ENCODE peak calls at places on chromosomes 1 and 21, in nine cellular contexts. Y is psoas muscle; E is trophoblast cell; G is CD8-positive, alpha-beta memory T cell; F is lung; S is thoracic aorta; J is fibroblast of lung; P is heart left ventricle; W is left ventricle myocardium inferior. R is an unnamed sample. For H3K4me1, the result is how much of the 10 kb centered on the place peaks cover.

GRCh38 chr1:168112673-168113305 is 23.9 kb downstream of the GPR161 start:
- DNase-seq in Y (no peak), E (no peak), G (no peak), F (no peak), S (no peak), J (peak), P (no peak), W (no peak), R (peak)

GRCh38 chr21:32333953-32334673 is 35.5 kb downstream of the MRAP start:
- DNase-seq in Y (no peak), E (no peak), G (no peak), F (no peak), S (no peak), J (no peak), P (no peak), W (no peak), R (peak)

GRCh38 chr1:10074059-10074854 is 41.5 kb downstream of the UBE4B start:
- DNase-seq in Y (no peak), E (peak), G (peak), F (peak), S (peak), J (peak), P (peak), W (no peak), R (no peak)

GRCh38 chr21:46500224-46500861 is 41.7 kb downstream of the DIP2A start:
- DNase-seq in Y (no peak), E (no peak), G (no peak), F (no peak), S (no peak), J (peak), P (no peak), W (no peak), R (no peak)

GRCh38 chr1:66652556-66652955 is 99.7 kb upstream of the DYNLT5 start:
- DNase-seq in Y (no peak), E (no peak), G (no peak), F (no peak), S (no peak), J (no peak), P (no peak), W (no peak), R (no peak)

GRCh38 chr1:41382531-41383090 is 21.4 kb downstream of the FOXO6 start:
- DNase-seq in Y (peak), E (no peak), G (no peak), F (peak), S (no peak), J (no peak), P (peak), W (peak), R (peak)

GRCh38 chr1:178196631-178197030 is 102.7 kb downstream of the RASAL2 start:
- DNase-seq in Y (no peak), E (no peak), G (no peak), F (no peak), S (no peak), J (no peak), P (no peak), W (no peak), R (no peak)

GRCh38 chr1:42952353-42953001 is 6.2 kb downstream of the SLC2A1 start:
- DNase-seq in Y (no peak), E (peak), G (peak), F (no peak), S (no peak), J (no peak), P (no peak), W (no peak), R (no peak)

GRCh38 chr21:40902993-40903392 is 56.0 kb upstream of the DSCAM start:
- DNase-seq in Y (no peak), E (no peak), G (no peak), F (no peak), S (no peak), J (no peak), P (no peak), W (no peak), R (no peak)

GRCh38 chr1:228794173-228794572 is 58.9 kb downstream of the RHOU start:
- DNase-seq in Y (no peak), E (no peak), G (no peak), F (no peak), S (no peak), J (no peak), P (no peak), W (no peak), R (no peak)

GRCh38 chr1:228792601-228793000 is 57.3 kb downstream of the RHOU start:
- DNase-seq in Y (no peak), E (no peak), G (no peak), F (no peak), S (no peak), J (no peak), P (no peak), W (no peak), R (no peak)

GRCh38 chr1:228793032-228793431 is 57.8 kb downstream of the RHOU start:
- DNase-seq in Y (no peak), E (no peak), G (no peak), F (no peak), S (no peak), J (no peak), P (no peak), W (no peak), R (no peak)

GRCh38 chr1:228795578-228795977 is 60.3 kb downstream of the RHOU start:
- DNase-seq in Y (no peak), E (no peak), G (no peak), F (no peak), S (no peak), J (no peak), P (no peak), W (no peak), R (no peak)

GRCh38 chr1:228794810-228795209 is 59.5 kb downstream of the RHOU start:
- DNase-seq in Y (no peak), E (no peak), G (no peak), F (no peak), S (no peak), J (no peak), P (no peak), W (no peak), R (no peak)
- H3K4me1 ChIP-seq in Y (under half), E (under half), G (half or more), F (under half), S (under half), J (under half), P (under half), W (under half), R (under half)

GRCh38 chr1:161133220-161133740 is 813 bp upstream of the DEDD start:
- DNase-seq in Y (no peak), E (no peak), G (no peak), F (no peak), S (no peak), J (no peak), P (no peak), W (no peak), R (no peak)
- H3K4me1 ChIP-seq in Y (half or more), E (under half), G (under half), F (under half), S (under half), J (under half), P (under half), W (half or more), R (under half)

DNA sequence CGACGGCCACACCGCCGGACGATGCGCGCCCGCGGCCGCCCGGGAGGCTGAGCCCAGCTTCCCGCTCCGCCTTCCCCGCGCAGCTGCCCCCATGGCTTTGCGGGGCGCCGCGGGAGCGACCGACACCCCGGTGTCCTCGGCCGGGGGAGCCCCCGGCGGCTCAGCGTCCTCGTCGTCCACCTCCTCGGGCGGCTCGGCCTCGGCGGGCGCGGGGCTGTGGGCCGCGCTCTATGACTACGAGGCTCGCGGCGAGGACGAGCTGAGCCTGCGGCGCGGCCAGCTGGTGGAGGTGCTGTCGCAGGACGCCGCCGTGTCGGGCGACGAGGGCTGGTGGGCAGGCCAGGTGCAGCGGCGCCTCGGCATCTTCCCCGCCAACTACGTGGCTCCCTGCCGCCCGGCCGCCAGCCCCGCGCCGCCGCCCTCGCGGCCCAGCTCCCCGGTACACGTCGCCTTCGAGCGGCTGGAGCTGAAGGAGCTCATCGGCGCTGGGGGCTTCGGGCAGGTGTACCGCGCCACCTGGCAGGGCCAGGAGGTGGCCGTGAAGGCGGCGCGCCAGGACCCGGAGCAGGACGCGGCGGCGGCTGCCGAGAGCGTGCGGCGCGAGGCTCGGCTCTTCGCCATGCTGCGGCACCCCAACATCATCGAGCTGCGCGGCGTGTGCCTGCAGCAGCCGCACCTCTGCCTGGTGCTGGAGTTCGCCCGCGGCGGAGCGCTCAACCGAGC is 575 bp downstream of the MAP3K21 start:
- DNase-seq in Y (peak), E (peak), G (peak), F (no peak), S (no peak), J (no peak), P (peak), W (no peak), R (peak)
- H3K4me1 ChIP-seq in Y (under half), E (under half), G (under half), F (under half), S (under half), J (under half), P (under half), W (under half), R (under half)

DNA sequence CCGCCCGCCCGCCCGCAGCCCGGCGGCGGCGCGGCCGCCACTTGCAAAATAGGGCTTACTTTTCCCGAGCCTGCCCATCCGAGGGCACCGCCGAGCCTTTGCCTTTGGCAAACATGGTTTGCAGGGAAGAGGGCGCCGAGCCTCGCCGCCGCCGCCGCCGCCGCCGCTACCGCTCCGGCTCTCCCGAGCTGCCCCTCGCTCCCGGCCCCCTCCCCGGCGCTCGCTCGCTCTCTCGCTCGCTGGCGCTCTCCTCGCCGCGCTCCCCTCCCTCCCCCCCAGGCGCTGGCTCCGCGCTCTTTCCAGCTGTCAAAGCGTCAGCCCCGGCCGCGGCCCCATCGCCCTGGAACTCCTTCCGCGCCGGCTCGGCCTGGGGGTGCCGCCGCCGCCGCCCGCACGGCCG is 300 bp downstream of the SSBP3 start:
- DNase-seq in Y (no peak), E (peak), G (no peak), F (no peak), S (no peak), J (no peak), P (peak), W (no peak), R (no peak)
- H3K4me1 ChIP-seq in Y (half or more), E (under half), G (half or more), F (under half), S (half or more), J (under half), P (half or more), W (half or more), R (under half)

DNA sequence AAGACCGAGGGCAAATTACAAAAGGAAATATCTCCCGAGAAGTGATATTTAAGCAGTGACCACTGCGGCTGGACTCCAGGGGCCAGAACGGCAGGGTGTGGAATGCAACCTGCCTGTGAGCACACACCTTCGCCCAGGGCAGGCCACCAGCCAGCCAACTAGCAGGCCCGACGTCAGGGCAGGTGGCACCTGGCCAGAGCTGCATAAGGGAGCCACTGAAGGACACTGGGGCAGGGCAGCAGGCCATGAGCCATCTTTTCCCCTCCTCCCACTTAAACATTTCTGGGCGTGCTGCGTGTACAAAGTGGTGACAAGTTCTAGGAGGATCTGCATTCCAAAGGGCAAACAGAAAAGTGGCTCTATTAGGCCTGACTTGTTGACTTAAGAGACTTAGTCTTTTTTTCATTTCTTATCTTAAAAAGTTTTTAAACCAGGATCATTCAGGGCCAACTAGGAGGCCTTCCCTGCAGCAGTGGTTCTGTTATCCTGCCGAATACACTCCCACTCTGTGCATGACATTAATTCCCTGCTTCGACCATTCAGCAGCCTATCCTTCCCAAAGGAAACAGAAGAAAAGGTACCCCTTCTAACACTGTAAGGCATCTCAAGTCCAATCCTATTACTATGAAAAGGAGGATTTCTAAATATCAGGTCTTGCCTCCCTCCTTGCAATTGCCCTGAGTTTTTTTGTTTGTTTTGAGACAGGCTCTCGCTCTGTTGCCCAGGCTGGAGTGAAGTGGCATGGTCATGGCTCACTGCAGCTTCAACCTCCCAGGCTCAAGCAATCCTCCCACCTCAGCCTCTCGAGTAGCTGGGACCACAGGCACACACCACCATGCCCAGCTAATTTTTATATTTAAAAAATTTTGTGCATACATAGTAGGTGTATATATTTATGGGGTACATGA is 96.3 kb downstream of the BCAR3 start:
- DNase-seq in Y (peak), E (peak), G (no peak), F (peak), S (no peak), J (no peak), P (peak), W (peak), R (peak)
- H3K4me1 ChIP-seq in Y (under half), E (under half), G (under half), F (under half), S (under half), J (under half), P (under half), W (half or more), R (under half)